ENCODE peak calls at places on chromosomes 3 and 15, in seven cellular contexts. U, L, D, F, E, V and B are unnamed samples.

GRCh38 chr15:76916369-76916768 is 11.2 kb upstream of the SCAPER start:
- DNase-seq in V (no peak), E (no peak), D (no peak), L (no peak), F (no peak), U (no peak), B (no peak)

GRCh38 chr3:121976727-121977126 is 45.3 kb downstream of the ILDR1 start:
- DNase-seq in U (no peak), V (no peak), L (no peak), E (no peak), D (no peak), F (no peak), B (no peak)

GRCh38 chr3:23422511-23422851 is 219.4 kb downstream of the UBE2E2 start:
- DNase-seq in U (no peak), E (no peak), V (no peak), F (no peak), D (no peak), L (no peak), B (no peak)

GRCh38 chr3:71104586-71104985 is 478.9 kb downstream of the FOXP1 start:
- DNase-seq in F (no peak), V (no peak), L (no peak), D (no peak), E (no peak), U (no peak), B (no peak)

GRCh38 chr3:172129868-172130751 is 90.7 kb downstream of the FNDC3B start:
- DNase-seq in F (peak), U (peak), V (no peak), D (no peak), L (no peak), E (peak), B (peak)

GRCh38 chr3:78919021-78919755 is 848.6 kb downstream of the ROBO1 start:
- DNase-seq in V (no peak), E (peak), F (peak), U (peak), D (no peak), L (no peak), B (peak)

GRCh38 chr15:27866505-27867165 is 232.5 kb downstream of the OCA2 start:
- DNase-seq in L (no peak), E (no peak), V (no peak), F (no peak), D (no peak), U (no peak), B (no peak)

GRCh38 chr3:48500656-48501055 is 3.3 kb downstream of the SHISA5 start:
- DNase-seq in U (no peak), V (no peak), E (no peak), L (no peak), F (no peak), D (no peak), B (peak)

GRCh38 chr3:23100106-23100505 is 103.0 kb upstream of the UBE2E2 start:
- DNase-seq in L (no peak), V (no peak), E (no peak), F (no peak), U (no peak), D (no peak), B (peak)

GRCh38 chr3:195931582-195932273 is 23.4 kb upstream of the TNK2 start:
- DNase-seq in V (no peak), E (no peak), D (no peak), U (no peak), F (no peak), L (no peak), B (no peak)
- H3K18ac ChIP-seq in V (no peak), E (no peak), D (no peak), U (no peak), F (no peak), L (no peak), B (no peak)

GRCh38 chr3:188855690-188856089 is 316.1 kb upstream of the TPRG1 start:
- DNase-seq in F (no peak), V (no peak), E (no peak), D (no peak), L (no peak), U (no peak), B (no peak)

GRCh38 chr3:188848947-188849346 is 322.8 kb upstream of the TPRG1 start:
- DNase-seq in L (no peak), V (no peak), E (no peak), D (no peak), U (no peak), F (no peak), B (no peak)

GRCh38 chr3:188860147-188860546 is 311.6 kb upstream of the TPRG1 start:
- DNase-seq in U (peak), D (no peak), L (no peak), V (no peak), E (no peak), F (peak), B (no peak)

GRCh38 chr3:188853896-188854295 is 317.9 kb upstream of the TPRG1 start:
- DNase-seq in F (peak), L (no peak), D (no peak), E (no peak), U (peak), V (no peak), B (peak)

DNA sequence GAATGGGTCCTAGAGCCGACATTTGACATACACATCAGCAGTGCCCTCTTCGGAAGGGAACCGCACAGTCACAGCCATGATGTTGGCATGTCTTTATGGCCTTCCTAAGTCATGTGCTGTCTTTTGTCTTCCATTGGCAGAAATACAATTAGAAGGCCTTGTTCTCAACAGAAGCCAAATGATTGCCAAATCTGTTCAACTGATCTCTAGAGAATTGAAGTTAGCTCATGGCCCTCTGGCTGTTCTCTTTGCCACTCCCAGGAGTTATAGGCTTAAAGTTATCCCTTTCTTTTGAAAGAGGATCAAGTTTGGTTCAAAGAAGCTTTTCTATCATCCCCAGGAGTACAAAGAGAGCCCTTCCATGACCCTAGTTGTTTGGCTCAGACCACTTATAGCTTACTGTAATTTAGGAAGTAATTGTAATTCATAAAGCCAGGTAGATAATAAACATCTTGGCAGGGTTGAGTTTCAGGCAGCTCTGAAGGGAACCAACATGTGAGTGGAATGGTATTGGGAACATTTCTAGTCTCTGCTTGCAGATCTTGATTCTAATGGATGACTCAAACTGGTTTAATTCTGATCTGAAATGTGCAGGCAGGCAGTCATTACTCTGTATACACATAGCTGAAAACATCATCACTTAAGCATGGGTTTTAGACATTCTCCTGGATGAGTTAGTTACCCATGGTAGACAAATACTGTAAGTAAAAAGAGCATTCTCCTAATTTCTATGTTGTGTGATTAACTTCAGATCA is 317.2 kb upstream of the TPRG1 start:
- DNase-seq in V (no peak), L (no peak), D (no peak), U (peak), E (no peak), F (peak), B (no peak)
- H3K27ac ChIP-seq in V (no peak), L (no peak), D (no peak), U (peak), E (no peak), F (no peak), B (no peak)

DNA sequence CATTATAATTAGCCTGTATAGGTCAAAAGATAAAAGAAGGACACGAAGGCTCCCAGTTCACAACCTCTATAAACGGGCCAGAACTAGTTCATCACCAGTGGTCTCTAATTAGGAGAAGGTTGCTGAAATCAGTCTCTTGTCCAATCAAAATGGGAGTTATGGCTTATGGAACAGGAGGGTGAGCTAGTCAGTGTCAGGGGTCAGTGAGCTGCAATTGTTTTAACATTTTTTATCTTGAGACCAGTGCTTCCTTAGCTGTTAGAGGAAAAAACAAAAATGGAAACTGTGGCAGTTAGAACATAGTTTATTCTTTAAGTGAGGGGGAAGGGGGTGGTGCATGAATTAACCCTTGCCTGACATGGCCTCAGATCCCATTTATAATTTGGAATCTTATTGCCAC is 141.7 kb downstream of the KCNMB2 start:
- DNase-seq in U (no peak), F (no peak), D (no peak), V (no peak), E (no peak), L (no peak), B (no peak)
- H3K18ac ChIP-seq in U (no peak), F (no peak), D (no peak), V (no peak), E (no peak), L (no peak), B (no peak)

GRCh38 chr3:126270145-126270811 is 86.9 kb downstream of the KLF15 start:
- DNase-seq in V (no peak), F (no peak), E (no peak), D (peak), U (peak), L (no peak), B (no peak)
- H3K27ac ChIP-seq in V (no peak), F (no peak), E (no peak), D (no peak), U (peak), L (no peak), B (no peak)